ENCODE peak calls at places on chromosomes 6 and 20, in seven cellular contexts. A is stomach; Y is pancreas; K is SK-N-SH; D is CD4-positive, CD25-positive, alpha-beta regulatory T cell; Z is CD8-positive, alpha-beta T cell; O is ascending aorta. X is an unnamed sample. For H3K27me3, the result is how much of the 10 kb centered on the place peaks cover.

GRCh38 chr6:160883560-160883959 is 108.0 kb upstream of the MAP3K4 start:
- DNase-seq in A (no peak), Y (no peak), K (no peak), D (no peak), Z (no peak), O (no peak), X (no peak)

GRCh38 chr6:33726696-33727095 is 15.2 kb upstream of the UQCC2 start:
- DNase-seq in A (no peak), Y (no peak), K (no peak), D (no peak), Z (no peak), O (no peak), X (peak)

GRCh38 chr20:36817496-36817895 is 43.9 kb upstream of the DSN1 start:
- DNase-seq in A (no peak), Y (no peak), K (no peak), D (no peak), Z (no peak), O (no peak), X (no peak)

GRCh38 chr6:35725721-35726438 is 11.0 kb upstream of the ARMC12 start:
- DNase-seq in A (peak), Y (peak), K (no peak), D (no peak), Z (no peak), O (peak), X (peak)

GRCh38 chr20:25044660-25045342 is 13.1 kb downstream of the ACSS1 start:
- DNase-seq in A (no peak), Y (peak), K (no peak), D (no peak), Z (no peak), O (no peak), X (peak)

GRCh38 chr6:56911847-56912246 is 43.1 kb upstream of the BEND6 start:
- DNase-seq in A (no peak), Y (no peak), K (no peak), D (no peak), Z (no peak), O (no peak), X (no peak)

GRCh38 chr6:116220172-116220571 is 33.7 kb downstream of the TSPYL4 start:
- DNase-seq in A (no peak), Y (no peak), K (peak), D (no peak), Z (no peak), O (no peak), X (no peak)

GRCh38 chr6:44556046-44556445 is 168.5 kb downstream of the CDC5L start:
- DNase-seq in A (peak), Y (no peak), K (no peak), D (no peak), Z (no peak), O (no peak), X (peak)

GRCh38 chr20:57698867-57699275 is 10.9 kb downstream of the PMEPA1 start:
- DNase-seq in A (no peak), Y (no peak), K (no peak), D (no peak), Z (no peak), O (no peak), X (no peak)

GRCh38 chr20:43994486-43995100 is 79.9 kb downstream of the TOX2 start:
- DNase-seq in A (no peak), Y (no peak), K (peak), D (no peak), Z (no peak), O (no peak), X (no peak)

GRCh38 chr6:136510782-136511181 is 39.4 kb downstream of the MAP7 start:
- DNase-seq in A (no peak), Y (no peak), K (no peak), D (no peak), Z (no peak), O (no peak), X (no peak)

GRCh38 chr6:14211596-14211961 is 94.0 kb downstream of the CD83 start:
- DNase-seq in A (peak), Y (peak), K (peak), D (peak), Z (peak), O (peak), X (peak)

GRCh38 chr6:144036064-144036873 is 28.2 kb upstream of the PLAGL1 start:
- DNase-seq in A (no peak), Y (no peak), K (no peak), D (no peak), Z (no peak), O (no peak), X (peak)

GRCh38 chr20:58712116-58712822 is 19.7 kb downstream of the NPEPL1 start:
- DNase-seq in A (peak), Y (peak), K (peak), D (no peak), Z (no peak), O (no peak), X (no peak)

GRCh38 chr6:12911387-12911960 is 194.9 kb downstream of the PHACTR1 start:
- DNase-seq in A (no peak), Y (no peak), K (peak), D (no peak), Z (no peak), O (no peak), X (no peak)

GRCh38 chr6:117188627-117189201 is 76.6 kb upstream of the VGLL2 start:
- DNase-seq in A (no peak), Y (no peak), K (peak), D (no peak), Z (no peak), O (no peak), X (no peak)

GRCh38 chr6:135182120-135182992 is 1.2 kb downstream of the MYB start:
- DNase-seq in A (peak), Y (peak), K (peak), D (peak), Z (peak), O (no peak), X (peak)

GRCh38 chr6:12555267-12555666 is 161.3 kb upstream of the PHACTR1 start:
- DNase-seq in A (no peak), Y (no peak), K (no peak), D (no peak), Z (no peak), O (no peak), X (no peak)

GRCh38 chr6:129552413-129552812 is 157.6 kb downstream of the ARHGAP18 start:
- DNase-seq in A (no peak), Y (no peak), K (no peak), D (no peak), Z (no peak), O (no peak), X (no peak)

DNA sequence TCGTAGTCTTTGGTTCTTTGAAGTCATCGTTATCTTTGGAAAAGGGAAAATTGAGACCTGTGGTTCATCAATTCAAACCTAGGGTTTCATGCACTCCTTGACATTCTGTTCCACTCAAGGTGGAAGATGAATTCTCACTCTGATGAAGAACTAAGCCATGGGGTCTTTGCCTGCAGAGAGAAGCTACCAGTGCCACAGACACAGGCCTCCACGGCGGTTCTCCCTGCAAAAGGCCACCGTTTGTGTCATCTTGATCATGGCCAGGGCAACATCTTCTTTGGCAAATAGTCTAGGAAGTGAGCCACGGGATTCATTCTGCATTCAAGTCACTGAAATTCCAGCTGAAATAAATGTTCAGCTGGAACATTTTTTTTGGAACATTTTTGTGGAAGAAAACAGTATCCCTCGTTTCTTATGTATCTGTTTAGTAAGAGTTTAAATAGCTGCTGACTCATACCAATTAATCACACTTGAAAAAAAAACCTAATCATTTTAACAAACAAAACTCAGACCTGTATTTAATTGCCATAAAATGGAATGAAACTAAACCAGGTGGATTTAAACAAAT is 206.0 kb upstream of the FOXQ1 start:
- DNase-seq in A (no peak), Y (no peak), K (no peak), D (no peak), Z (no peak), O (no peak), X (no peak)
- H3K27me3 ChIP-seq in A (under half), Y (under half), K (under half), D (under half), Z (under half), O (under half), X (under half)

GRCh38 chr6:111723412-111723970 is 117.8 kb upstream of the TRAF3IP2 start:
- DNase-seq in A (no peak), Y (no peak), K (no peak), D (no peak), Z (no peak), O (no peak), X (no peak)

GRCh38 chr6:111725446-111726112 is 119.9 kb upstream of the TRAF3IP2 start:
- DNase-seq in A (no peak), Y (no peak), K (no peak), D (no peak), Z (no peak), O (peak), X (no peak)

GRCh38 chr6:111724039-111724438 is 118.4 kb upstream of the TRAF3IP2 start:
- DNase-seq in A (no peak), Y (no peak), K (no peak), D (no peak), Z (no peak), O (no peak), X (no peak)

GRCh38 chr6:111722220-111722731 is 116.6 kb upstream of the TRAF3IP2 start:
- DNase-seq in A (no peak), Y (no peak), K (no peak), D (no peak), Z (no peak), O (peak), X (no peak)

DNA sequence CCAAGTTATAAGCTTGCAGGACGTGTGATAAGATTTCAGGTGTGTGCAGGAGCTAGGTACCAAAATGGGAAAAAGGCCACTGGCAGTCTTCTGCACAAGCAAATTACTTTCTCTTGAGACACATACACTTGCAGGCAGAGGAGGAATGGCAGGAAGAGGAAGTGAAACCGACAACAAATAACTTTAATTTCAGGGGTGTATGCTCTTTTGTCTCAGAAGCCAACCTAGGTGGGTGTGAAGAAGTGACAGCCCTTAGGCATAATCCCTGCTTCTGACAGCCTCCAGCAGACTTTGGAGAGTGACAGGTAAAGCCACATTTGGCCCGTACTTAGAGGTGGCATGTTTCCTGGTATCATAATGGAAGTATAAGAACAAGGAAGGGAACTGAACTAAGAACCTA is 118.8 kb upstream of the TRAF3IP2 start:
- DNase-seq in A (no peak), Y (no peak), K (no peak), D (no peak), Z (no peak), O (no peak), X (no peak)
- H3K27ac ChIP-seq in A (no peak), Y (no peak), K (no peak), D (peak), Z (peak), O (no peak), X (peak)

DNA sequence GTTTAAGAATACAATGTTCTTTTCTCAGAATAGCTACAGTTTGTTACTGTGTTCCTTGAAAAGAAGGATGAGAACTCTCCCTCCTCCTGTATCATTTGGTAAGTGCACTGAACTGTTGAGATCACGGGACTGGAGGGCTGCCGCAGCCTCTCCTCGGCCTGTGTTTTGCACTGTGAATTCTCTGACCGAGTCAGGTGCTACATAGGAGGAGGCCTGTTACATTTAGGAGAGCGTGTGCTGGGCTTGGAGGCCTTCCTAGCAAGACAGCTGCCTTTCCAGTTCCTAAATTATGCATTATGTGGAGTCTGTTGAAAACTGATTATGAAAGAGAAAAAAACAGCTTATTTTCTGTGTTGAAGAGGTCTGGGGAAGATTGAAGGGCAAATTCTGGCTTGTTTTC is 2.6 kb downstream of the TMC2 start:
- DNase-seq in A (no peak), Y (no peak), K (no peak), D (no peak), Z (no peak), O (no peak), X (no peak)
- H3K27me3 ChIP-seq in A (half or more), Y (under half), K (under half), D (under half), Z (under half), O (under half), X (under half)

GRCh38 chr6:111754423-111754822 is 118.8 kb downstream of the FYN start:
- DNase-seq in A (no peak), Y (no peak), K (no peak), D (no peak), Z (no peak), O (no peak), X (no peak)
- H3K27ac ChIP-seq in A (peak), Y (no peak), K (no peak), D (peak), Z (peak), O (no peak), X (peak)

GRCh38 chr20:52102559-52102958 is 89.0 kb downstream of the ZFP64 start:
- DNase-seq in A (no peak), Y (no peak), K (no peak), D (no peak), Z (no peak), O (no peak), X (no peak)
- H3K27me3 ChIP-seq in A (under half), Y (under half), K (under half), D (under half), Z (under half), O (under half), X (under half)

GRCh38 chr20:18587665-18588553 is at the start of gene DTD1:
- DNase-seq in A (peak), Y (peak), K (peak), D (peak), Z (peak), O (peak), X (peak)

GRCh38 chr20:18585134-18585533 is 2.7 kb upstream of the DTD1 start:
- DNase-seq in A (no peak), Y (no peak), K (no peak), D (no peak), Z (no peak), O (no peak), X (no peak)

GRCh38 chr20:18590163-18590562 is 2.3 kb downstream of the DTD1 start:
- DNase-seq in A (no peak), Y (no peak), K (no peak), D (no peak), Z (no peak), O (no peak), X (no peak)

GRCh38 chr20:18588554-18589043 is 745 bp downstream of the DTD1 start:
- DNase-seq in A (no peak), Y (no peak), K (peak), D (no peak), Z (no peak), O (no peak), X (no peak)
- H3K27ac ChIP-seq in A (peak), Y (no peak), K (peak), D (peak), Z (peak), O (peak), X (peak)

GRCh38 chr6:28653876-28654275 is 128.2 kb downstream of the GPX5 start:
- DNase-seq in A (no peak), Y (no peak), K (no peak), D (no peak), Z (no peak), O (no peak), X (no peak)

GRCh38 chr6:28655164-28655563 is 129.5 kb downstream of the GPX5 start:
- DNase-seq in A (no peak), Y (no peak), K (no peak), D (no peak), Z (no peak), O (no peak), X (no peak)

GRCh38 chr6:28648035-28648877 is 122.6 kb downstream of the GPX5 start:
- DNase-seq in A (no peak), Y (no peak), K (peak), D (no peak), Z (peak), O (no peak), X (no peak)

GRCh38 chr6:28648878-28649375 is 123.2 kb downstream of the GPX5 start:
- DNase-seq in A (no peak), Y (no peak), K (peak), D (no peak), Z (no peak), O (no peak), X (no peak)

GRCh38 chr6:28651161-28651560 is 125.5 kb downstream of the GPX5 start:
- DNase-seq in A (no peak), Y (no peak), K (no peak), D (no peak), Z (no peak), O (no peak), X (no peak)
- H3K27me3 ChIP-seq in A (half or more), Y (under half), K (under half), D (half or more), Z (under half), O (under half), X (under half)

GRCh38 chr6:3518356-3518841 is 61.5 kb upstream of the SLC22A23 start:
- DNase-seq in A (peak), Y (no peak), K (no peak), D (no peak), Z (no peak), O (no peak), X (no peak)
- H3K27ac ChIP-seq in A (no peak), Y (no peak), K (no peak), D (no peak), Z (no peak), O (no peak), X (no peak)

GRCh38 chr20:38548356-38549083 is 32.5 kb upstream of the ADIG start:
- DNase-seq in A (no peak), Y (no peak), K (no peak), D (no peak), Z (no peak), O (no peak), X (no peak)
- H3K27me3 ChIP-seq in A (under half), Y (under half), K (under half), D (under half), Z (under half), O (under half), X (under half)